ENCODE peak calls at places on chromosomes 4 and X, in four cellular contexts. A is AG08395, W is KBM-7, C is breast epithelium. S is an unnamed sample.

GRCh38 chrX:111181883-111182400 is 86.0 kb downstream of the PAK3 start:
- DNase-seq in C (no peak), A (no peak), W (no peak), S (no peak)

GRCh38 chr4:143358419-143358818 is 21.7 kb downstream of the GAB1 start:
- DNase-seq in C (no peak), W (no peak), A (no peak), S (no peak)

GRCh38 chr4:109945056-109945455 is 32.4 kb downstream of the EGF start:
- DNase-seq in C (no peak), W (no peak), A (no peak), S (no peak)

GRCh38 chr4:54272051-54272450 is 43.0 kb downstream of the PDGFRA start:
- DNase-seq in A (no peak), C (no peak), W (no peak), S (no peak)

GRCh38 chrX:109733658-109734022 is 583 bp upstream of the ACSL4 start:
- DNase-seq in W (no peak), C (no peak), A (no peak), S (no peak)

GRCh38 chr4:15238720-15239119 is 189.1 kb upstream of the C1QTNF7 start:
- DNase-seq in W (peak; percentile 49), A (peak; percentile 70), C (no peak), S (peak; percentile 70)

GRCh38 chr4:110751991-110752390 is 129.1 kb upstream of the PITX2 start:
- DNase-seq in A (no peak), C (no peak), W (no peak), S (no peak)

GRCh38 chrX:69189972-69190371 is 24.7 kb upstream of the PJA1 start:
- DNase-seq in A (no peak), C (no peak), W (no peak), S (no peak)

GRCh38 chr4:1026115-1026514 is 14.7 kb downstream of the FGFRL1 start:
- DNase-seq in W (no peak), A (no peak), C (no peak), S (peak; percentile 68)

GRCh38 chr4:101222156-101222845 is 125.0 kb downstream of the PPP3CA start:
- DNase-seq in A (no peak), C (no peak), W (no peak), S (no peak)

GRCh38 chrX:6693051-6693450 is 158.1 kb upstream of the VCX3A start:
- DNase-seq in W (no peak), C (no peak), A (no peak), S (no peak)

GRCh38 chrX:72255445-72255844 is 16.6 kb upstream of the ERCC6L start:
- DNase-seq in C (no peak), W (no peak), A (no peak), S (no peak)